ENCODE peak calls at places on chromosomes 6 and 20, in eight cellular contexts. S is HCT116, D is H1, Z is GM23338, R is upper lobe of left lung, M is Panc1, Y is breast epithelium, L is HepG2. J is an unnamed sample. For H3K36me3, the result is how much of the 10 kb centered on the place peaks cover.

GRCh38 chr6:6811151-6812002 is 222.9 kb downstream of the LY86 start:
- DNase-seq in S (peak), D (peak), Z (peak), R (no peak), M (peak), Y (peak), L (peak), J (no peak)

GRCh38 chr20:10297684-10298240 is 79.1 kb downstream of the SNAP25 start:
- DNase-seq in S (no peak), D (no peak), Z (no peak), R (no peak), M (no peak), Y (no peak), L (no peak), J (no peak)

GRCh38 chr20:50286609-50287008 is 96.0 kb downstream of the CEBPB start:
- DNase-seq in S (no peak), D (no peak), Z (no peak), R (no peak), M (no peak), Y (peak), L (no peak), J (no peak)

GRCh38 chr6:112362027-112362795 is 15.1 kb downstream of the RFPL4B start:
- DNase-seq in S (no peak), D (no peak), Z (no peak), R (peak), M (no peak), Y (no peak), L (no peak), J (peak)

GRCh38 chr6:157240059-157240959 is 83.0 kb downstream of the TMEM242 start:
- DNase-seq in S (no peak), D (no peak), Z (no peak), R (peak), M (no peak), Y (no peak), L (peak), J (peak)

GRCh38 chr6:138833819-138834539 is 38.1 kb downstream of the ECT2L start:
- DNase-seq in S (no peak), D (no peak), Z (no peak), R (no peak), M (no peak), Y (no peak), L (no peak), J (no peak)

GRCh38 chr6:142045380-142046270 is 87.1 kb upstream of the GJE1 start:
- DNase-seq in S (peak), D (no peak), Z (no peak), R (no peak), M (no peak), Y (no peak), L (no peak), J (no peak)

GRCh38 chr6:36491378-36491965 is 48.7 kb downstream of the KCTD20 start:
- DNase-seq in S (no peak), D (peak), Z (peak), R (no peak), M (no peak), Y (no peak), L (peak), J (no peak)

GRCh38 chr6:4017847-4018193 is 61.1 kb downstream of the FAM217A start:
- DNase-seq in S (peak), D (no peak), Z (peak), R (no peak), M (no peak), Y (no peak), L (peak), J (no peak)

GRCh38 chr6:30883476-30883742 is 910 bp upstream of the DDR1 start:
- DNase-seq in S (no peak), D (no peak), Z (no peak), R (no peak), M (no peak), Y (no peak), L (no peak), J (no peak)

GRCh38 chr20:32681175-32682084 is 7.7 kb upstream of the C20orf203 start:
- DNase-seq in S (no peak), D (peak), Z (peak), R (no peak), M (no peak), Y (no peak), L (no peak), J (no peak)

GRCh38 chr6:34148864-34149810 is 3.2 kb upstream of the GRM4 start:
- DNase-seq in S (no peak), D (peak), Z (no peak), R (no peak), M (no peak), Y (no peak), L (no peak), J (no peak)

GRCh38 chr20:50165687-50166554 is 12.4 kb upstream of the PEDS1 start:
- DNase-seq in S (peak), D (peak), Z (peak), R (no peak), M (peak), Y (peak), L (peak), J (peak)

GRCh38 chr20:24840121-24840713 is 108.9 kb upstream of the CST7 start:
- DNase-seq in S (no peak), D (no peak), Z (no peak), R (no peak), M (no peak), Y (no peak), L (no peak), J (no peak)

GRCh38 chr6:107612762-107613415 is 123.0 kb downstream of the SOBP start:
- DNase-seq in S (no peak), D (no peak), Z (no peak), R (no peak), M (no peak), Y (no peak), L (no peak), J (no peak)

GRCh38 chr6:129381885-129382284 is 328.1 kb downstream of the ARHGAP18 start:
- DNase-seq in S (no peak), D (no peak), Z (no peak), R (no peak), M (no peak), Y (no peak), L (no peak), J (no peak)

GRCh38 chr6:116530436-116530835 is 15.0 kb downstream of the TRAPPC3L start:
- DNase-seq in S (no peak), D (no peak), Z (no peak), R (no peak), M (no peak), Y (no peak), L (peak), J (no peak)

DNA sequence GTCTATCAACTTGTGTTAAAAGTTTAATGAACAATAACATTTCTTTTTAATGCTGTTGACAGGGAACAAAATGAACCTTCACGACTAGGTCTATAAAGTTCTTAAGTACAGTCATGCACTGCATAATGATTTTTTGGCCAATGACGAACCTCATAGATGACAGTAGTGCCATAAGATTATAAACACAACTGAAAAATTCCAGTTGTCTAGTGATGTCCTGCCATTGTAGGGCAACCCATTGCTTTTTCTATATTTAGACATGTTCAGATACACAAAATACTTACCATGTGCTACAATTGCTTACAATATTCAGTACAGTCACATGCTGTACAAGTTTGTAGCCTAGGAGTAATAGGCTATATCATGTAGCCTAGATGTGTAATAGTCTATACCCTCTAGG is 93.6 kb downstream of the SYNE1 start:
- DNase-seq in S (no peak), D (no peak), Z (no peak), R (no peak), M (no peak), Y (no peak), L (no peak), J (no peak)
- TF ChIP-seq POLR2AphosphoS5 in S (no peak), D (no peak), Z (no peak), R (no peak), M (no peak), Y (no peak), L (no peak), J (no peak)

GRCh38 chr20:63886054-63886419 is 8.9 kb upstream of the DNAJC5 start:
- DNase-seq in S (no peak), D (no peak), Z (no peak), R (peak), M (no peak), Y (no peak), L (no peak), J (no peak)
- H3K36me3 ChIP-seq in S (under half), D (under half), Z (under half), R (half or more), M (under half), Y (under half), L (half or more), J (half or more)

DNA sequence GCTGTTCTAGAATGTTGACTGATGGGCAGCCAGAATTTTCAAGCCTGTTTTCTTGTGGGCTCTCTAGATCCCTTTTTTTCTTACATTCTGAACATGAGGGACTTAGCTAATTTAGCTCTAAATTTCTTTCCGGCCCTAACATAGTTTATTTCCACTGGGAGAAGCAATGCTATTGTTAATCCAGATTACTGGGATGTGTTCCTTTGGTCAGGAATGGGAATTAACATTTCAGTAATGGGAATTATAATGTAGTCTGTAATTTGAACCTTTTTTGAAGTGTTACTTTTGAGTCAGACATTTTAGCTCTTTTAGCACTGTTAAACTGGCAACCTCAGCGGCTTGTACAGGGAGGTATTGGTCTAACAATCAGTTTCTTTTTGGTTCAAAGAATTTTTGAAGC is 7.5 kb downstream of the ZFAND3 start:
- DNase-seq in S (no peak), D (no peak), Z (no peak), R (no peak), M (no peak), Y (no peak), L (no peak), J (no peak)
- H3K27ac ChIP-seq in S (no peak), D (no peak), Z (no peak), R (no peak), M (no peak), Y (no peak), L (no peak), J (no peak)

GRCh38 chr6:2896741-2897140 is 6.4 kb downstream of the SERPINB9 start:
- DNase-seq in S (no peak), D (no peak), Z (no peak), R (no peak), M (no peak), Y (no peak), L (no peak), J (peak)

GRCh38 chr6:2902470-2902762 is 693 bp downstream of the SERPINB9 start:
- DNase-seq in S (no peak), D (no peak), Z (no peak), R (no peak), M (no peak), Y (no peak), L (no peak), J (no peak)

GRCh38 chr6:2900221-2900807 is 2.8 kb downstream of the SERPINB9 start:
- DNase-seq in S (no peak), D (no peak), Z (no peak), R (no peak), M (no peak), Y (no peak), L (no peak), J (no peak)

GRCh38 chr6:2900821-2901644 is 2.1 kb downstream of the SERPINB9 start:
- DNase-seq in S (no peak), D (no peak), Z (no peak), R (no peak), M (no peak), Y (no peak), L (no peak), J (peak)

GRCh38 chr6:2899596-2899995 is 3.5 kb downstream of the SERPINB9 start:
- DNase-seq in S (no peak), D (no peak), Z (no peak), R (no peak), M (no peak), Y (no peak), L (no peak), J (no peak)
- TF ChIP-seq POLR2AphosphoS5 in S (no peak), D (no peak), Z (no peak), R (no peak), M (no peak), Y (no peak), L (no peak), J (no peak)

GRCh38 chr20:49122920-49123319 is 65.2 kb downstream of the STAU1 start:
- DNase-seq in S (no peak), D (no peak), Z (no peak), R (peak), M (no peak), Y (no peak), L (no peak), J (no peak)
- H3K36me3 ChIP-seq in S (under half), D (under half), Z (under half), R (half or more), M (under half), Y (under half), L (half or more), J (half or more)

GRCh38 chr20:63652192-63652980 is 838 bp downstream of the STMN3 start:
- DNase-seq in S (no peak), D (peak), Z (peak), R (peak), M (no peak), Y (no peak), L (peak), J (no peak)
- H3K27ac ChIP-seq in S (peak), D (no peak), Z (no peak), R (no peak), M (no peak), Y (peak), L (peak), J (peak)

GRCh38 chr6:144661101-144661806 is 376.1 kb downstream of the UTRN start:
- DNase-seq in S (no peak), D (no peak), Z (peak), R (no peak), M (no peak), Y (no peak), L (peak), J (no peak)
- TF ChIP-seq POLR2AphosphoS5 in S (no peak), D (no peak), Z (no peak), R (no peak), M (no peak), Y (no peak), L (no peak), J (no peak)